ENCODE peak calls at places on chromosomes 7 and 10, in nine cellular contexts. One of them, this sample, is unnamed.
A peak's percentile ranks its signal among the peaks of the same experiment; 100 is the strongest.

GRCh38 chr7:12884856-12885440 is 197.5 kb downstream of the ARL4A start:
- ATAC-seq in activated T-cell treated with anti-CD3 and anti-CD28 coated beads, Interleukin-2, amount 50 U/mL, for 72 hours: peak; percentile 57
- ATAC-seq in psoas muscle: no peak
- ATAC-seq in upper lobe of right lung: no peak
- ATAC-seq in Right ventricle myocardium superior: no peak
- ATAC-seq in T-helper 17 cell: no peak
- ATAC-seq in stimulated activated naive CD8-positive, alpha-beta T cell treated with anti-CD3 and anti-CD28 coated beads, Interleukin-15, amount 100 ng/mL, for 72 hours: no peak
- ATAC-seq in activated CD8-positive, alpha-beta T cell treated with anti-CD3 and anti-CD28 coated beads, Interleukin-2, amount 10 ng/mL, durations not matched to agents 7 days and 5 days: no peak
- ATAC-seq in GM12878: no peak
- ATAC-seq in this sample: no peak

GRCh38 chr10:110511734-110512449 is 14.2 kb downstream of the DUSP5 start:
- ATAC-seq in activated T-cell treated with anti-CD3 and anti-CD28 coated beads, Interleukin-2, amount 50 U/mL, for 72 hours: no peak
- ATAC-seq in psoas muscle: no peak
- ATAC-seq in upper lobe of right lung: peak; percentile 14
- ATAC-seq in Right ventricle myocardium superior: no peak
- ATAC-seq in T-helper 17 cell: no peak
- ATAC-seq in stimulated activated naive CD8-positive, alpha-beta T cell treated with anti-CD3 and anti-CD28 coated beads, Interleukin-15, amount 100 ng/mL, for 72 hours: no peak
- ATAC-seq in activated CD8-positive, alpha-beta T cell treated with anti-CD3 and anti-CD28 coated beads, Interleukin-2, amount 10 ng/mL, durations not matched to agents 7 days and 5 days: no peak
- ATAC-seq in GM12878: peak; percentile 2
- ATAC-seq in this sample: no peak

GRCh38 chr7:28440055-28440601 is 27.8 kb downstream of the CREB5 start:
- ATAC-seq in activated T-cell treated with anti-CD3 and anti-CD28 coated beads, Interleukin-2, amount 50 U/mL, for 72 hours: no peak
- ATAC-seq in psoas muscle: no peak
- ATAC-seq in upper lobe of right lung: no peak
- ATAC-seq in Right ventricle myocardium superior: no peak
- ATAC-seq in T-helper 17 cell: no peak
- ATAC-seq in stimulated activated naive CD8-positive, alpha-beta T cell treated with anti-CD3 and anti-CD28 coated beads, Interleukin-15, amount 100 ng/mL, for 72 hours: no peak
- ATAC-seq in activated CD8-positive, alpha-beta T cell treated with anti-CD3 and anti-CD28 coated beads, Interleukin-2, amount 10 ng/mL, durations not matched to agents 7 days and 5 days: no peak
- ATAC-seq in GM12878: no peak
- ATAC-seq in this sample: no peak

GRCh38 chr7:115707684-115708341 is 322.8 kb downstream of the TFEC start:
- ATAC-seq in activated T-cell treated with anti-CD3 and anti-CD28 coated beads, Interleukin-2, amount 50 U/mL, for 72 hours: no peak
- ATAC-seq in psoas muscle: no peak
- ATAC-seq in upper lobe of right lung: no peak
- ATAC-seq in Right ventricle myocardium superior: peak; percentile 36
- ATAC-seq in T-helper 17 cell: no peak
- ATAC-seq in stimulated activated naive CD8-positive, alpha-beta T cell treated with anti-CD3 and anti-CD28 coated beads, Interleukin-15, amount 100 ng/mL, for 72 hours: peak; percentile 23
- ATAC-seq in activated CD8-positive, alpha-beta T cell treated with anti-CD3 and anti-CD28 coated beads, Interleukin-2, amount 10 ng/mL, durations not matched to agents 7 days and 5 days: no peak
- ATAC-seq in GM12878: no peak
- ATAC-seq in this sample: no peak

GRCh38 chr10:47402681-47403301 is 18.7 kb upstream of the ZNF488 start:
- ATAC-seq in activated T-cell treated with anti-CD3 and anti-CD28 coated beads, Interleukin-2, amount 50 U/mL, for 72 hours: no peak
- ATAC-seq in psoas muscle: peak; percentile 69
- ATAC-seq in upper lobe of right lung: peak; percentile 75
- ATAC-seq in Right ventricle myocardium superior: peak; percentile 92
- ATAC-seq in T-helper 17 cell: no peak
- ATAC-seq in stimulated activated naive CD8-positive, alpha-beta T cell treated with anti-CD3 and anti-CD28 coated beads, Interleukin-15, amount 100 ng/mL, for 72 hours: no peak
- ATAC-seq in activated CD8-positive, alpha-beta T cell treated with anti-CD3 and anti-CD28 coated beads, Interleukin-2, amount 10 ng/mL, durations not matched to agents 7 days and 5 days: no peak
- ATAC-seq in GM12878: no peak
- ATAC-seq in this sample: no peak

GRCh38 chr10:70324341-70324861 is 40.6 kb upstream of the NPFFR1 start:
- ATAC-seq in activated T-cell treated with anti-CD3 and anti-CD28 coated beads, Interleukin-2, amount 50 U/mL, for 72 hours: peak; percentile 62
- ATAC-seq in psoas muscle: peak; percentile 78
- ATAC-seq in upper lobe of right lung: peak; percentile 12
- ATAC-seq in Right ventricle myocardium superior: peak; percentile 62
- ATAC-seq in T-helper 17 cell: peak; percentile 67
- ATAC-seq in stimulated activated naive CD8-positive, alpha-beta T cell treated with anti-CD3 and anti-CD28 coated beads, Interleukin-15, amount 100 ng/mL, for 72 hours: peak; percentile 82
- ATAC-seq in activated CD8-positive, alpha-beta T cell treated with anti-CD3 and anti-CD28 coated beads, Interleukin-2, amount 10 ng/mL, durations not matched to agents 7 days and 5 days: peak; percentile 53
- ATAC-seq in GM12878: peak; percentile 89
- ATAC-seq in this sample: peak; percentile 36

GRCh38 chr7:140901946-140902304 is 22.8 kb downstream of the BRAF start:
- ATAC-seq in activated T-cell treated with anti-CD3 and anti-CD28 coated beads, Interleukin-2, amount 50 U/mL, for 72 hours: no peak
- ATAC-seq in psoas muscle: no peak
- ATAC-seq in upper lobe of right lung: no peak
- ATAC-seq in Right ventricle myocardium superior: no peak
- ATAC-seq in T-helper 17 cell: peak; percentile 9
- ATAC-seq in stimulated activated naive CD8-positive, alpha-beta T cell treated with anti-CD3 and anti-CD28 coated beads, Interleukin-15, amount 100 ng/mL, for 72 hours: no peak
- ATAC-seq in activated CD8-positive, alpha-beta T cell treated with anti-CD3 and anti-CD28 coated beads, Interleukin-2, amount 10 ng/mL, durations not matched to agents 7 days and 5 days: no peak
- ATAC-seq in GM12878: no peak
- ATAC-seq in this sample: no peak

GRCh38 chr7:130359276-130359857 is 14.8 kb downstream of the CPA5 start:
- ATAC-seq in activated T-cell treated with anti-CD3 and anti-CD28 coated beads, Interleukin-2, amount 50 U/mL, for 72 hours: no peak
- ATAC-seq in psoas muscle: no peak
- ATAC-seq in upper lobe of right lung: no peak
- ATAC-seq in Right ventricle myocardium superior: no peak
- ATAC-seq in T-helper 17 cell: no peak
- ATAC-seq in stimulated activated naive CD8-positive, alpha-beta T cell treated with anti-CD3 and anti-CD28 coated beads, Interleukin-15, amount 100 ng/mL, for 72 hours: no peak
- ATAC-seq in activated CD8-positive, alpha-beta T cell treated with anti-CD3 and anti-CD28 coated beads, Interleukin-2, amount 10 ng/mL, durations not matched to agents 7 days and 5 days: no peak
- ATAC-seq in GM12878: no peak
- ATAC-seq in this sample: no peak

GRCh38 chr7:47839381-47839780 is 108.9 kb downstream of the PKD1L1 start:
- ATAC-seq in activated T-cell treated with anti-CD3 and anti-CD28 coated beads, Interleukin-2, amount 50 U/mL, for 72 hours: no peak
- ATAC-seq in psoas muscle: no peak
- ATAC-seq in upper lobe of right lung: peak; percentile 26
- ATAC-seq in Right ventricle myocardium superior: no peak
- ATAC-seq in T-helper 17 cell: no peak
- ATAC-seq in stimulated activated naive CD8-positive, alpha-beta T cell treated with anti-CD3 and anti-CD28 coated beads, Interleukin-15, amount 100 ng/mL, for 72 hours: no peak
- ATAC-seq in activated CD8-positive, alpha-beta T cell treated with anti-CD3 and anti-CD28 coated beads, Interleukin-2, amount 10 ng/mL, durations not matched to agents 7 days and 5 days: no peak
- ATAC-seq in GM12878: no peak
- ATAC-seq in this sample: no peak

GRCh38 chr10:89428873-89429272 is 14.5 kb downstream of the IFIT5 start:
- ATAC-seq in activated T-cell treated with anti-CD3 and anti-CD28 coated beads, Interleukin-2, amount 50 U/mL, for 72 hours: no peak
- ATAC-seq in psoas muscle: peak; percentile 64
- ATAC-seq in upper lobe of right lung: no peak
- ATAC-seq in Right ventricle myocardium superior: peak; percentile 76
- ATAC-seq in T-helper 17 cell: no peak
- ATAC-seq in stimulated activated naive CD8-positive, alpha-beta T cell treated with anti-CD3 and anti-CD28 coated beads, Interleukin-15, amount 100 ng/mL, for 72 hours: no peak
- ATAC-seq in activated CD8-positive, alpha-beta T cell treated with anti-CD3 and anti-CD28 coated beads, Interleukin-2, amount 10 ng/mL, durations not matched to agents 7 days and 5 days: no peak
- ATAC-seq in GM12878: no peak
- ATAC-seq in this sample: no peak

GRCh38 chr7:95684037-95684436 is 87.7 kb upstream of the PDK4 start:
- ATAC-seq in activated T-cell treated with anti-CD3 and anti-CD28 coated beads, Interleukin-2, amount 50 U/mL, for 72 hours: no peak
- ATAC-seq in psoas muscle: peak; percentile 52
- ATAC-seq in upper lobe of right lung: peak; percentile 79
- ATAC-seq in Right ventricle myocardium superior: peak; percentile 79
- ATAC-seq in T-helper 17 cell: no peak
- ATAC-seq in stimulated activated naive CD8-positive, alpha-beta T cell treated with anti-CD3 and anti-CD28 coated beads, Interleukin-15, amount 100 ng/mL, for 72 hours: no peak
- ATAC-seq in activated CD8-positive, alpha-beta T cell treated with anti-CD3 and anti-CD28 coated beads, Interleukin-2, amount 10 ng/mL, durations not matched to agents 7 days and 5 days: no peak
- ATAC-seq in GM12878: peak; percentile 67
- ATAC-seq in this sample: no peak

GRCh38 chr7:92043637-92044036 is 90.6 kb downstream of the CYP51A1 start:
- ATAC-seq in activated T-cell treated with anti-CD3 and anti-CD28 coated beads, Interleukin-2, amount 50 U/mL, for 72 hours: no peak
- ATAC-seq in psoas muscle: peak; percentile 87
- ATAC-seq in upper lobe of right lung: no peak
- ATAC-seq in Right ventricle myocardium superior: peak; percentile 80
- ATAC-seq in T-helper 17 cell: no peak
- ATAC-seq in stimulated activated naive CD8-positive, alpha-beta T cell treated with anti-CD3 and anti-CD28 coated beads, Interleukin-15, amount 100 ng/mL, for 72 hours: no peak
- ATAC-seq in activated CD8-positive, alpha-beta T cell treated with anti-CD3 and anti-CD28 coated beads, Interleukin-2, amount 10 ng/mL, durations not matched to agents 7 days and 5 days: no peak
- ATAC-seq in GM12878: no peak
- ATAC-seq in this sample: no peak

GRCh38 chr10:48742891-48743845 is 58.5 kb downstream of the WDFY4 start:
- ATAC-seq in activated T-cell treated with anti-CD3 and anti-CD28 coated beads, Interleukin-2, amount 50 U/mL, for 72 hours: no peak
- ATAC-seq in psoas muscle: no peak
- ATAC-seq in upper lobe of right lung: peak; percentile 86
- ATAC-seq in Right ventricle myocardium superior: no peak
- ATAC-seq in T-helper 17 cell: no peak
- ATAC-seq in stimulated activated naive CD8-positive, alpha-beta T cell treated with anti-CD3 and anti-CD28 coated beads, Interleukin-15, amount 100 ng/mL, for 72 hours: no peak
- ATAC-seq in activated CD8-positive, alpha-beta T cell treated with anti-CD3 and anti-CD28 coated beads, Interleukin-2, amount 10 ng/mL, durations not matched to agents 7 days and 5 days: no peak
- ATAC-seq in GM12878: peak; percentile 37
- ATAC-seq in this sample: peak; percentile 17

GRCh38 chr7:48087349-48087748 is 1.7 kb upstream of the UPP1 start:
- ATAC-seq in activated T-cell treated with anti-CD3 and anti-CD28 coated beads, Interleukin-2, amount 50 U/mL, for 72 hours: peak; percentile 22
- ATAC-seq in psoas muscle: no peak
- ATAC-seq in upper lobe of right lung: no peak
- ATAC-seq in Right ventricle myocardium superior: no peak
- ATAC-seq in T-helper 17 cell: no peak
- ATAC-seq in stimulated activated naive CD8-positive, alpha-beta T cell treated with anti-CD3 and anti-CD28 coated beads, Interleukin-15, amount 100 ng/mL, for 72 hours: peak; percentile 19
- ATAC-seq in activated CD8-positive, alpha-beta T cell treated with anti-CD3 and anti-CD28 coated beads, Interleukin-2, amount 10 ng/mL, durations not matched to agents 7 days and 5 days: no peak
- ATAC-seq in GM12878: peak; percentile 25
- ATAC-seq in this sample: no peak

GRCh38 chr7:114084381-114085312 is 165.8 kb upstream of the PPP1R3A start:
- ATAC-seq in activated T-cell treated with anti-CD3 and anti-CD28 coated beads, Interleukin-2, amount 50 U/mL, for 72 hours: peak; percentile 19
- ATAC-seq in psoas muscle: peak; percentile 19
- ATAC-seq in upper lobe of right lung: peak; percentile 34
- ATAC-seq in Right ventricle myocardium superior: peak; percentile 32
- ATAC-seq in T-helper 17 cell: no peak
- ATAC-seq in stimulated activated naive CD8-positive, alpha-beta T cell treated with anti-CD3 and anti-CD28 coated beads, Interleukin-15, amount 100 ng/mL, for 72 hours: peak; percentile 33
- ATAC-seq in activated CD8-positive, alpha-beta T cell treated with anti-CD3 and anti-CD28 coated beads, Interleukin-2, amount 10 ng/mL, durations not matched to agents 7 days and 5 days: no peak
- ATAC-seq in GM12878: peak; percentile 21
- ATAC-seq in this sample: no peak

GRCh38 chr7:71308105-71308504 is 176.2 kb downstream of the GALNT17 start:
- ATAC-seq in activated T-cell treated with anti-CD3 and anti-CD28 coated beads, Interleukin-2, amount 50 U/mL, for 72 hours: no peak
- ATAC-seq in psoas muscle: peak; percentile 96
- ATAC-seq in upper lobe of right lung: peak; percentile 35
- ATAC-seq in Right ventricle myocardium superior: peak; percentile 69
- ATAC-seq in T-helper 17 cell: no peak
- ATAC-seq in stimulated activated naive CD8-positive, alpha-beta T cell treated with anti-CD3 and anti-CD28 coated beads, Interleukin-15, amount 100 ng/mL, for 72 hours: no peak
- ATAC-seq in activated CD8-positive, alpha-beta T cell treated with anti-CD3 and anti-CD28 coated beads, Interleukin-2, amount 10 ng/mL, durations not matched to agents 7 days and 5 days: no peak
- ATAC-seq in GM12878: no peak
- ATAC-seq in this sample: no peak

GRCh38 chr7:127396184-127396583 is 3.7 kb upstream of the ZNF800 start:
- ATAC-seq in activated T-cell treated with anti-CD3 and anti-CD28 coated beads, Interleukin-2, amount 50 U/mL, for 72 hours: peak; percentile 66
- ATAC-seq in psoas muscle: no peak
- ATAC-seq in upper lobe of right lung: peak; percentile 7
- ATAC-seq in Right ventricle myocardium superior: no peak
- ATAC-seq in T-helper 17 cell: no peak
- ATAC-seq in stimulated activated naive CD8-positive, alpha-beta T cell treated with anti-CD3 and anti-CD28 coated beads, Interleukin-15, amount 100 ng/mL, for 72 hours: peak; percentile 75
- ATAC-seq in activated CD8-positive, alpha-beta T cell treated with anti-CD3 and anti-CD28 coated beads, Interleukin-2, amount 10 ng/mL, durations not matched to agents 7 days and 5 days: no peak
- ATAC-seq in GM12878: peak; percentile 49
- ATAC-seq in this sample: no peak

GRCh38 chr10:113446739-113447138 is 106.1 kb upstream of the HABP2 start:
- ATAC-seq in activated T-cell treated with anti-CD3 and anti-CD28 coated beads, Interleukin-2, amount 50 U/mL, for 72 hours: no peak
- ATAC-seq in psoas muscle: no peak
- ATAC-seq in upper lobe of right lung: no peak
- ATAC-seq in Right ventricle myocardium superior: no peak
- ATAC-seq in T-helper 17 cell: no peak
- ATAC-seq in stimulated activated naive CD8-positive, alpha-beta T cell treated with anti-CD3 and anti-CD28 coated beads, Interleukin-15, amount 100 ng/mL, for 72 hours: no peak
- ATAC-seq in activated CD8-positive, alpha-beta T cell treated with anti-CD3 and anti-CD28 coated beads, Interleukin-2, amount 10 ng/mL, durations not matched to agents 7 days and 5 days: no peak
- ATAC-seq in GM12878: no peak
- ATAC-seq in this sample: no peak